ENCODE peak calls at places on chromosomes 16 and 17, in five cellular contexts. W, T, Y, U and O are unnamed samples.
A peak's percentile ranks its signal among the peaks of the same experiment; 100 is the strongest.

GRCh38 chr16:67246081-67246944 is 968 bp downstream of the FHOD1 start:
- DNase-seq in U (peak; percentile 49), Y (peak; percentile 77), W (peak; percentile 84), T (peak; percentile 90), O (peak; percentile 91)

GRCh38 chr17:10716218-10716617 is 13.6 kb downstream of the TMEM220 start:
- DNase-seq in U (no peak), T (no peak), W (no peak), Y (no peak), O (no peak)

GRCh38 chr17:55527520-55528118 is 16.4 kb upstream of the SMIM36 start:
- DNase-seq in W (peak; percentile 53), Y (no peak), T (peak; percentile 36), U (no peak), O (peak; percentile 46)

GRCh38 chr17:2962729-2963128 is 100.7 kb downstream of the OR1D5 start:
- DNase-seq in T (no peak), U (no peak), W (no peak), Y (no peak), O (no peak)

GRCh38 chr17:41717408-41718286 is 5.5 kb downstream of the GAST start:
- DNase-seq in U (no peak), W (peak; percentile 44), Y (no peak), T (no peak), O (no peak)

GRCh38 chr17:929547-929946 is 50.0 kb downstream of the NXN start:
- DNase-seq in W (no peak), T (no peak), Y (no peak), U (no peak), O (no peak)

GRCh38 chr17:55089955-55090573 is 121.5 kb downstream of the STXBP4 start:
- DNase-seq in W (no peak), Y (peak; percentile 67), T (peak; percentile 57), U (no peak), O (peak; percentile 10)

GRCh38 chr16:51407921-51408320 is 256.9 kb upstream of the SALL1 start:
- DNase-seq in Y (no peak), W (no peak), U (no peak), T (no peak), O (no peak)

GRCh38 chr16:12027091-12027490 is 50.6 kb downstream of the SNX29 start:
- DNase-seq in T (no peak), Y (no peak), U (no peak), W (no peak), O (peak; percentile 15)

GRCh38 chr16:70572050-70572925 is 48.7 kb downstream of the SF3B3 start:
- DNase-seq in W (no peak), U (no peak), Y (no peak), T (no peak), O (no peak)

GRCh38 chr16:84075376-84075775 is 32.8 kb upstream of the SLC38A8 start:
- DNase-seq in U (no peak), T (no peak), W (no peak), Y (no peak), O (no peak)

GRCh38 chr16:25063865-25064264 is 47.7 kb upstream of the LCMT1 start:
- DNase-seq in Y (no peak), W (peak; percentile 38), U (no peak), T (no peak), O (no peak)

GRCh38 chr17:82860606-82861392 is 21.0 kb upstream of the ZNF750 start:
- DNase-seq in W (no peak), T (no peak), U (no peak), Y (no peak), O (no peak)

GRCh38 chr16:1643521-1643920 is 31.4 kb downstream of the CRAMP1 start:
- DNase-seq in Y (no peak), T (no peak), W (no peak), U (no peak), O (no peak)

GRCh38 chr17:27315322-27315721 is 21.4 kb downstream of the WSB1 start:
- DNase-seq in U (no peak), T (no peak), Y (no peak), W (peak; percentile 91), O (no peak)

GRCh38 chr16:1430759-1431496 is at the start of gene PERCC1:
- DNase-seq in W (no peak), T (no peak), Y (no peak), U (no peak), O (no peak)

GRCh38 chr16:84324439-84325262 is 30.0 kb downstream of the WFDC1 start:
- DNase-seq in W (no peak), T (no peak), U (no peak), Y (no peak), O (no peak)

GRCh38 chr16:82753821-82754220 is 127.1 kb downstream of the CDH13 start:
- DNase-seq in U (no peak), W (peak; percentile 46), Y (no peak), T (no peak), O (no peak)

GRCh38 chr16:55392701-55393100 is 68.7 kb downstream of the IRX6 start:
- DNase-seq in W (no peak), Y (no peak), T (no peak), U (no peak), O (no peak)

GRCh38 chr17:73189417-73190099 is 3.3 kb upstream of the COG1 start:
- DNase-seq in U (no peak), W (peak; percentile 53), T (peak; percentile 48), Y (no peak), O (peak; percentile 67)